ENCODE peak calls at places on chromosomes 2 and 18, in eight cellular contexts. A is CD8-positive, alpha-beta memory T cell; G is gastrocnemius medialis; N is hepatocyte; B is CD8-positive, alpha-beta T cell; L is heart left ventricle; E is HCT116; T is mammary epithelial cell. V is an unnamed sample. For H3K4me1, H3K36me3 and H3K27me3, the result is how much of the 10 kb centered on the place peaks cover.

GRCh38 chr2:74441690-74442482 is at the start of gene RTKN:
- DNase-seq in G (peak), L (no peak), A (peak), N (peak), T (peak), E (peak), B (no peak), V (peak)

GRCh38 chr2:69022548-69022947 is 9.6 kb downstream of the ANTXR1 start:
- DNase-seq in L (no peak), B (no peak), G (no peak), E (no peak), T (peak), N (no peak), A (no peak), V (no peak)

GRCh38 chr18:8428951-8429350 is 180.3 kb upstream of the RAB12 start:
- DNase-seq in G (no peak), L (no peak), A (no peak), B (no peak), T (no peak), E (no peak), N (no peak), V (no peak)

GRCh38 chr2:39696838-39697237 is 31.1 kb downstream of the TMEM178A start:
- DNase-seq in N (peak), G (no peak), T (peak), A (no peak), L (no peak), E (no peak), B (no peak), V (no peak)

GRCh38 chr2:48504647-48505327 is 25.2 kb upstream of the STON1 start:
- DNase-seq in B (no peak), N (peak), T (no peak), G (no peak), A (no peak), L (no peak), E (no peak), V (no peak)

GRCh38 chr2:112821142-112821541 is 15.4 kb downstream of the IL1B start:
- DNase-seq in T (no peak), E (no peak), N (no peak), A (no peak), L (no peak), B (no peak), G (no peak), V (no peak)

GRCh38 chr18:10912790-10913560 is 236.4 kb downstream of the PIEZO2 start:
- DNase-seq in E (no peak), L (peak), T (no peak), N (peak), B (no peak), A (no peak), G (no peak), V (no peak)

GRCh38 chr18:11998182-11998581 is 16.9 kb downstream of the IMPA2 start:
- DNase-seq in T (no peak), G (peak), A (no peak), N (no peak), L (peak), E (no peak), B (no peak), V (no peak)

GRCh38 chr2:98656800-98657199 is 48.4 kb downstream of the UNC50 start:
- DNase-seq in B (no peak), G (no peak), E (no peak), T (no peak), N (no peak), A (peak), L (no peak), V (no peak)

GRCh38 chr2:7666561-7667259 is 749.5 kb downstream of the RNF144A start:
- DNase-seq in B (no peak), T (no peak), N (no peak), E (no peak), A (no peak), G (no peak), L (no peak), V (no peak)

GRCh38 chr2:221096651-221097567 is 475.2 kb downstream of the EPHA4 start:
- DNase-seq in T (peak), N (no peak), B (no peak), L (no peak), G (no peak), A (no peak), E (no peak), V (no peak)

GRCh38 chr2:207166349-207167128 is 791 bp upstream of the KLF7 start:
- DNase-seq in T (peak), B (peak), N (peak), G (peak), E (no peak), L (peak), A (peak), V (peak)

GRCh38 chr18:60372598-60372997 is at the start of gene MC4R:
- DNase-seq in T (peak), L (no peak), A (no peak), B (no peak), E (peak), G (no peak), N (peak), V (peak)

GRCh38 chr18:52636536-52636935 is 296.5 kb downstream of the DCC start:
- DNase-seq in T (no peak), E (no peak), N (peak), A (no peak), G (no peak), L (no peak), B (no peak), V (peak)

GRCh38 chr2:80199504-80199903 is 105.0 kb downstream of the LRRTM1 start:
- DNase-seq in E (no peak), G (no peak), A (no peak), L (no peak), N (peak), T (no peak), B (no peak), V (no peak)

GRCh38 chr2:106638043-106638442 is 150.9 kb downstream of the CD8B2 start:
- DNase-seq in A (no peak), E (no peak), L (no peak), B (no peak), T (no peak), N (peak), G (no peak), V (no peak)

DNA sequence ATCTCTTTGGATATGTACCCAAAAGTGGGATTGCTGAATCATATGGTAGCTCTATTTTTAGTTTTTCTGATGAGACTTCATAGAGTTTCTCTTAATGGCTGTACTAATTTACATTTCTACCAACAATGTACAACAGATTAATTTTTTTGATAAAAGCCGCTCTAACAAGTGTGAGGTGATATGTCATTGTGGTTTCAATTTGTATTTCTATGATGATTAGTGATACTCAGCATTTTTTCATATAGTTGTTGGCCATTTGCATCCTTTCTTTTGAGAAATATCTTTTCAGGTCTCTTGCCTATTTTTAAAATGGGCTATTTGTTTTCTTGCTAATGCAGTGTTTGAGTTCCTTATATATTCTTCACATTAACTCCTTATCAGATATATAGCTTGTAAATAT is 4.3 kb downstream of the IL18RAP start:
- DNase-seq in E (no peak), N (no peak), L (no peak), A (no peak), G (no peak), T (no peak), B (no peak), V (no peak)
- H3K4me1 ChIP-seq in E (under half), N (under half), L (under half), A (under half), G (under half), T (under half), B (under half), V (under half)

GRCh38 chr2:238287702-238288649 is at the start of gene PER2:
- DNase-seq in G (peak), A (peak), L (peak), E (peak), N (peak), T (peak), B (no peak), V (peak)
- H3K36me3 ChIP-seq in G (under half), A (under half), L (under half), E (under half), N (under half), T (under half), B (under half), V (under half)

GRCh38 chr2:86649119-86649947 is 25.7 kb upstream of the RNF103 start:
- DNase-seq in G (no peak), L (no peak), T (no peak), N (peak), E (no peak), A (no peak), B (no peak), V (no peak)
- H3K27me3 ChIP-seq in G (under half), L (under half), T (under half), N (under half), E (under half), A (under half), B (under half), V (under half)

GRCh38 chr2:201196003-201196402 is 13.1 kb downstream of the CASP10 start:
- DNase-seq in B (no peak), G (no peak), T (no peak), L (no peak), E (no peak), N (no peak), A (no peak), V (no peak)

GRCh38 chr2:201191132-201191875 is 8.4 kb downstream of the CASP10 start:
- DNase-seq in N (peak), L (no peak), A (peak), E (no peak), T (no peak), G (no peak), B (no peak), V (no peak)

GRCh38 chr2:201195329-201195728 is 12.4 kb downstream of the CASP10 start:
- DNase-seq in N (no peak), G (no peak), E (no peak), B (no peak), A (no peak), L (no peak), T (no peak), V (no peak)

GRCh38 chr2:201196803-201197202 is 13.9 kb downstream of the CASP10 start:
- DNase-seq in T (no peak), G (no peak), B (no peak), N (no peak), L (no peak), E (no peak), A (no peak), V (no peak)

DNA sequence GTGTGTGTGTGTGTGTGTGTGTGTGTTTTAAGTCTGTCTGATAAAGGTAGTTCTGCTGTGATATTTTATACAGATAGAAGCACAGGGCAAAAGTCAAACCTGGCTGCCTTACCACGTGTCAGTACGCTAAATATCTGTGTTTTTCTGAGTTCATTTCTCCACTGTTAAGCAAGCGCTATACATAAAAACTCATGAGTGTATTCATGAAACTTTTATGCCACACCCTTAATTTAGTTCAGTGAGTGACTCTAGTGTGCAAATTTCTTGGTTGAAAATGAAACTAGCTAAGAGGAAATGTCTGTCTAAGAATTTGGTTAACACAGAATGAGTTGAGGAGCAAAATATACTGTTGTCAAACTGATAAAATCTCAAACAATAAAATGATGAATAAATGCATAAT is 11.2 kb downstream of the CASP10 start:
- DNase-seq in N (no peak), L (no peak), T (no peak), A (peak), E (no peak), G (no peak), B (no peak), V (no peak)
- H3K4me1 ChIP-seq in N (under half), L (under half), T (under half), A (half or more), E (under half), G (under half), B (half or more), V (under half)

GRCh38 chr2:9478526-9478925 is 4.2 kb downstream of the IAH1 start:
- DNase-seq in B (no peak), E (no peak), G (peak), L (no peak), T (no peak), A (no peak), N (no peak), V (no peak)
- H3K36me3 ChIP-seq in B (under half), E (under half), G (under half), L (under half), T (under half), A (under half), N (under half), V (under half)

DNA sequence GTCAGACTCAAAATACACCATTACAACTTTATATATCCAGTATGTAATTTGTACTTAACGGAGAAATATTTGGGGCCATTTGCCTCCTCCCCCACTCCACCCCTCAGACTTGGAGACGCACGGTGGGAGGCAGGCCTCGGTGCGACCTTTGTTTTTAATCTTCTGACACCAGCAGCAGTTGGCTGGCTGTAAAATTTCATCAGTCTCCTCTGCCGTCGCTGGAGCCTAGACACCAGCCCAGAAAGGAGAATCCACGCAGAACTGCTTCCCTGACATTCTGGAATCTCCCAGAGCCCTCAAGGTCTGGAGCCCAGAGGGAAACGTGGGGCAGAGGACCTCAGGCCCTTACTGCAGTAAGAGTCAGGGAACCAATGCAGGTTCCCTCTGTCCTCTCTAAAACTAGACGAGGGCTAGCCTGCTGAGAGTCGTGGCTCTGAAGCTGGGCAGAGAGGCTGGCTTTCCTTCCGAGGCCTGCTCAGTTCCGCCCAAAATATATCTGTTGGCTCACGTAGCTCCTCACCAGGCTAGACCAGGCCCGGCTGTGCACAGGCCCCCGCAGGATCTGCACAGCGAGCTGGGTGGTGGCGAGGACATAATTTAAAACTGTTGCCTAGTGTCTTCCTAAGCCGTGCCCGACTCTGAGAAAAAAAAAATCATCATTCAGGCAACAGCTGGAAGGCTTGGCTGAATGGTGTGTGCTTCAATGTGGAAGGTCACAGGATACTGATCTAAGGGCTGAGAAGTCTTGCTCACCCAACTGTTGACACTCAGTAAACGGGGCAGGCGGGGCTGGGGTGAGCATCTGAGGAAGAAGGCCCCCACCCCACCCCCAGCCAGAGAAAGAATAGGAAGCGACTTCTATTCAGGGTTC is 40.4 kb downstream of the EN1 start:
- DNase-seq in T (no peak), A (no peak), E (no peak), N (no peak), B (no peak), L (no peak), G (peak), V (no peak)
- H3K27me3 ChIP-seq in T (under half), A (under half), E (under half), N (under half), B (under half), L (under half), G (under half), V (under half)

GRCh38 chr2:190842606-190843104 is 38.0 kb upstream of the GLS start:
- DNase-seq in A (no peak), G (no peak), B (no peak), E (no peak), T (no peak), L (no peak), N (no peak), V (no peak)

GRCh38 chr2:190846746-190847145 is 33.9 kb upstream of the GLS start:
- DNase-seq in L (no peak), G (no peak), B (no peak), A (no peak), E (no peak), N (no peak), T (peak), V (no peak)

GRCh38 chr2:190844700-190845410 is 35.8 kb upstream of the GLS start:
- DNase-seq in E (no peak), A (no peak), N (no peak), L (no peak), B (no peak), T (no peak), G (no peak), V (no peak)

GRCh38 chr2:190841707-190842505 is 38.7 kb upstream of the GLS start:
- DNase-seq in A (no peak), B (no peak), T (peak), L (no peak), N (no peak), G (no peak), E (no peak), V (no peak)

DNA sequence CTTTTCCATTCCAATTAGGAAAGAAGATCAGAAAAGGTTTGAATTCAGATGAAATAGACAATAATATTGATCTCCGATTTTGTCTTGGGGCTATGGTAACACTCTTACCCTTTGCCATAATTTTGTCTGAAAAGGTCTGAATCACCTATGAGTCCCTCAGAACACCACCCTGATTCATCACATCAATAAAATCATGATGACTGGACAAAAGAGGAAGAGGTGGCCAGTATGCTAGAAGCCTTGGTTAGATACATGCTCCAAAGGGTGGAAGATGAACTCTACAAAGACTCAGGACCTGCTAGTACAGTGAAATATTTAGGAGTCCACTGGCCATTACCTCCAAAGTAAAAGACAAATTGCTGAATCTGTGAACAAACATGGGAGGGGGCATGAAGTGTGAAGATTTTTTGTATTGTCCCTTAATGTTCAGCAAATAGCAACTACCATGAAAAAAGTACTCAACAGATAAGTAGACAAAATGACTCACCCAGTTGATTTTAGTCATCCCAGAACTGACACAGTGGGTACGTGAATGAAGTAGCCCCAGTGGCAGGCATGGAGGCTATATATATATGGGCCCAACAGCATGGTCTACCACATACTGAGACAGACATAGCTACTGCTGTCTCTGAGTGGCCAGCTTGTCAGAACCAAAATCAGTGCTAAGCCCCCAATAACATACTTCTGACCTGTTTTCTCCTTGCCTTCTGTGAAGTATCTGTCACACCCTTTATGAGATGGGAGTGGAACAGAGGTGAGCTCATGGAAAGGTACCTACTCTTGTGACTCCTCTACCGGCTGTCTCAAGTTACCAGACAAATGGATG is 36.5 kb upstream of the GLS start:
- DNase-seq in G (no peak), T (peak), N (no peak), L (no peak), B (no peak), A (no peak), E (peak), V (no peak)
- H3K4me1 ChIP-seq in G (under half), T (half or more), N (under half), L (under half), B (under half), A (under half), E (under half), V (under half)

DNA sequence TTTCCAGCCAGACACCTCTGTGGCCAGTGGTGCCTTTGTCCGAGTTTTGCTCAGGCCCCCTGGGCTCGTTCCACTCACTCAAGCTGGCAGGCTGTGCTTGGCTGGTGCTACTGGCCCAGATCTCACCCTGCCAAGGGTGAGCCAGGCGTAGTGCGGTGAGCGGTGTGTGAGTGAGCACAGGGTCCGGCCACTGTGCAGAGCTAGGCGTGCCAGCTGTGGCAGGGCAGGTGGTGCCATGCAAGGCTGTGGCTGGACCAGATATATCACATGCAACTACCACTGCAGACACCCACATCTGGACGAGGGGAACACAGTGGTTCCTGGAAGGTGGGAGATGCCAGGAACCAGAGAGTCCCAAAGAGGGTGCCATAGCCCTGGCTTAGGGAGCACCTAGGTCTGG is 70.1 kb downstream of the SRBD1 start:
- DNase-seq in B (no peak), G (no peak), A (no peak), T (no peak), L (no peak), N (no peak), E (no peak), V (no peak)
- H3K36me3 ChIP-seq in B (under half), G (under half), A (under half), T (under half), L (under half), N (under half), E (under half), V (under half)

V was measured in testis.